ENCODE peak calls at places on chromosome 12, in ten cellular contexts. G, D, B, Z, U, T, X, Y, A and C are unnamed samples.

GRCh38 chr12:10084733-10085132 is 14.1 kb downstream of the CLEC1A start:
- DNase-seq in D (no peak), T (no peak), U (no peak), A (no peak), G (no peak), Y (no peak), X (no peak), Z (no peak), B (no peak), C (no peak)

GRCh38 chr12:2797721-2798418 is 3.1 kb downstream of the FKBP4 start:
- DNase-seq in A (no peak), X (no peak), G (no peak), T (no peak), Z (no peak), U (no peak), Y (peak; percentile 25), D (no peak), B (no peak), C (no peak)

GRCh38 chr12:6868211-6869048 is 1.1 kb downstream of the TPI1 start:
- DNase-seq in B (no peak), D (no peak), G (no peak), Y (no peak), U (peak; percentile 41), T (no peak), A (no peak), Z (peak; percentile 25), X (peak; percentile 22), C (no peak)

GRCh38 chr12:48000878-48001321 is 3.4 kb downstream of the COL2A1 start:
- DNase-seq in X (no peak), T (peak; percentile 79), U (peak; percentile 75), B (no peak), A (peak; percentile 91), Y (no peak), D (no peak), G (no peak), Z (peak; percentile 13), C (no peak)

GRCh38 chr12:109736552-109737108 is 23.0 kb downstream of the FAM222A start:
- DNase-seq in Z (peak; percentile 31), D (no peak), B (peak; percentile 13), A (peak; percentile 63), Y (no peak), X (peak; percentile 40), G (peak; percentile 23), U (peak; percentile 71), T (peak; percentile 57), C (no peak)

GRCh38 chr12:13784504-13784903 is 196.9 kb downstream of the GRIN2B start:
- DNase-seq in B (no peak), A (no peak), Y (no peak), Z (no peak), X (no peak), G (no peak), T (no peak), U (peak; percentile 3), D (no peak), C (no peak)

GRCh38 chr12:53214687-53215455 is 7.8 kb upstream of the ITGB7 start:
- DNase-seq in A (no peak), T (no peak), D (no peak), Z (no peak), U (peak; percentile 72), B (no peak), G (no peak), Y (no peak), X (no peak), C (no peak)

GRCh38 chr12:21509768-21510167 is 8.2 kb downstream of the GOLT1B start:
- DNase-seq in D (no peak), B (no peak), Y (no peak), U (no peak), Z (no peak), X (peak; percentile 24), G (no peak), A (no peak), T (no peak), C (no peak)

GRCh38 chr12:57093412-57094193 is 4.7 kb downstream of the NAB2 start:
- DNase-seq in D (peak; percentile 69), G (peak; percentile 67), B (peak; percentile 72), T (peak; percentile 90), Y (peak; percentile 92), U (peak; percentile 89), Z (peak; percentile 61), X (peak; percentile 57), A (peak; percentile 83), C (peak; percentile 76)

GRCh38 chr12:76688001-76688400 is 75.9 kb upstream of the ZDHHC17 start:
- DNase-seq in G (no peak), U (peak; percentile 68), Y (no peak), X (no peak), B (no peak), D (no peak), T (peak; percentile 40), A (no peak), Z (no peak), C (no peak)

GRCh38 chr12:106329231-106329985 is 26.9 kb downstream of the TCP11L2 start:
- DNase-seq in A (no peak), Y (no peak), D (no peak), X (no peak), B (no peak), U (no peak), T (no peak), G (peak; percentile 10), Z (no peak), C (no peak)

GRCh38 chr12:116421785-116422538 is 137.2 kb upstream of the MAP1LC3B2 start:
- DNase-seq in A (no peak), Y (no peak), Z (no peak), D (no peak), B (no peak), X (no peak), U (no peak), G (no peak), T (no peak), C (no peak)

GRCh38 chr12:123471374-123472068 is 13.6 kb downstream of the SNRNP35 start:
- DNase-seq in B (no peak), G (no peak), D (no peak), T (peak; percentile 74), U (peak; percentile 71), Z (no peak), X (no peak), Y (no peak), A (peak; percentile 11), C (no peak)